ENCODE peak calls at places on chromosome 22, in six cellular contexts. R, J, D, Q, Z and A are unnamed samples.
A peak's percentile ranks its signal among the peaks of the same experiment; 100 is the strongest.

GRCh38 chr22:50060441-50061140 is 2.5 kb upstream of the TTLL8 start:
- DNase-seq in R (no peak), J (no peak), D (no peak), Q (no peak), Z (no peak), A (no peak)

GRCh38 chr22:47069270-47069669 is 306.8 kb downstream of the TBC1D22A start:
- DNase-seq in R (no peak), J (no peak), D (no peak), Q (no peak), Z (no peak), A (no peak)

GRCh38 chr22:25548866-25549464 is 15.5 kb upstream of the GRK3 start:
- DNase-seq in R (no peak), J (no peak), D (no peak), Q (no peak), Z (no peak), A (no peak)

GRCh38 chr22:17694193-17694592 is 55.6 kb downstream of the BCL2L13 start:
- DNase-seq in R (no peak), J (no peak), D (no peak), Q (no peak), Z (no peak), A (no peak)

GRCh38 chr22:36900225-36900624 is 13.2 kb upstream of the CSF2RB start:
- DNase-seq in R (no peak), J (no peak), D (no peak), Q (no peak), Z (no peak), A (no peak)

GRCh38 chr22:37329239-37330140 is 47.2 kb downstream of the CYTH4 start:
- DNase-seq in R (no peak), J (peak; percentile 31), D (peak; percentile 37), Q (no peak), Z (no peak), A (peak; percentile 77)

GRCh38 chr22:35554297-35554845 is 13.7 kb downstream of the RASD2 start:
- DNase-seq in R (no peak), J (no peak), D (no peak), Q (no peak), Z (no peak), A (no peak)

GRCh38 chr22:30224161-30224857 is 22.2 kb downstream of the LIF start:
- DNase-seq in R (peak; percentile 39), J (no peak), D (no peak), Q (no peak), Z (no peak), A (no peak)

GRCh38 chr22:39348909-39349505 is 784 bp upstream of the SYNGR1 start:
- DNase-seq in R (no peak), J (no peak), D (peak; percentile 25), Q (no peak), Z (peak; percentile 38), A (no peak)

GRCh38 chr22:25824828-25825474 is 83.0 kb downstream of the MYO18B start:
- DNase-seq in R (no peak), J (no peak), D (peak; percentile 84), Q (no peak), Z (no peak), A (no peak)

GRCh38 chr22:46378499-46379300 is 43.2 kb downstream of the TRMU start:
- DNase-seq in R (no peak), J (no peak), D (no peak), Q (no peak), Z (no peak), A (no peak)

GRCh38 chr22:50702821-50703725 is 30.4 kb downstream of the SHANK3 start:
- DNase-seq in R (no peak), J (no peak), D (no peak), Q (no peak), Z (no peak), A (no peak)

GRCh38 chr22:38317995-38318715 is 922 bp upstream of the CSNK1E start:
- DNase-seq in R (peak; percentile 30), J (peak; percentile 93), D (peak; percentile 34), Q (peak; percentile 74), Z (peak; percentile 88), A (peak; percentile 98)

GRCh38 chr22:47618611-47619010 is 856.2 kb downstream of the TBC1D22A start:
- DNase-seq in R (no peak), J (no peak), D (no peak), Q (no peak), Z (no peak), A (no peak)

GRCh38 chr22:46250783-46251125 is 661 bp upstream of the CDPF1 start:
- DNase-seq in R (no peak), J (no peak), D (no peak), Q (no peak), Z (no peak), A (no peak)

GRCh38 chr22:25076281-25076680 is 123.4 kb upstream of the CRYBB3 start:
- DNase-seq in R (no peak), J (no peak), D (no peak), Q (no peak), Z (no peak), A (no peak)

GRCh38 chr22:35380537-35381423 is at the start of gene HMOX1:
- DNase-seq in R (peak; percentile 88), J (peak; percentile 85), D (peak; percentile 91), Q (peak; percentile 95), Z (peak; percentile 94), A (peak; percentile 29)

GRCh38 chr22:25702046-25702445 is 39.9 kb upstream of the MYO18B start:
- DNase-seq in R (peak; percentile 10), J (peak; percentile 29), D (no peak), Q (no peak), Z (no peak), A (no peak)

GRCh38 chr22:24155597-24156145 is 25.6 kb upstream of the SUSD2 start:
- DNase-seq in R (peak; percentile 61), J (peak; percentile 65), D (peak; percentile 80), Q (peak; percentile 87), Z (peak; percentile 82), A (peak; percentile 8)

GRCh38 chr22:31350410-31350863 is 4.3 kb upstream of the PATZ1 start:
- DNase-seq in R (peak; percentile 56), J (no peak), D (peak; percentile 37), Q (no peak), Z (peak; percentile 66), A (no peak)

GRCh38 chr22:50191041-50191740 is 5.5 kb downstream of the TRABD start:
- DNase-seq in R (no peak), J (no peak), D (no peak), Q (peak; percentile 41), Z (peak; percentile 62), A (no peak)

GRCh38 chr22:37999640-38000272 is 15.4 kb upstream of the SOX10 start:
- DNase-seq in R (no peak), J (peak; percentile 61), D (no peak), Q (peak; percentile 79), Z (peak; percentile 35), A (peak; percentile 94)

GRCh38 chr22:37330200-37331033 is 48.1 kb downstream of the CYTH4 start:
- DNase-seq in R (peak; percentile 53), J (peak; percentile 90), D (peak; percentile 98), Q (no peak), Z (no peak), A (no peak)

GRCh38 chr22:43203471-43203981 is 16.6 kb upstream of the TTLL12 start:
- DNase-seq in R (no peak), J (no peak), D (peak; percentile 54), Q (peak; percentile 14), Z (peak; percentile 84), A (no peak)
- TF ChIP-seq CTCF in R (no peak), J (no peak), D (peak; percentile 28), Q (no peak), Z (no peak), A (no peak)

DNA sequence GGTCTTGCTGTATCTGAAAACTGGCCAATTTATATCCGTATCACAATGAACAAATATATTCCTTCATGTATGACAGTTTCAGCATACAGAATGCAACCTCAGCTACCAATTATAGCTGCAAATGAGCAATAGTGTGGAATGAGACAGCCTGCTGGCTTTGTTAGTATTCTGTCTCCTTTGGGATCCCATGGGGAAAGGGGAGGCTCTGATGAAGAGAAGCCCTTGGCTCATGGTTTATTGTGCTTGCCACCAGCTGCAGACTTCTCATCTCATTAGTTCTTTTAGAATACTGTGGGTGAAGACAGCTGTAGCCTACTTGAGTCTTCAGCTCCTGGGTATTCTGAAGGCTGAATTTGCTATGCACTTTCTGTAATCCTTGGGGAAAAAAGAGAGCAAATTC is 42.4 kb downstream of the PITPNB start:
- DNase-seq in R (no peak), J (peak; percentile 27), D (peak; percentile 34), Q (no peak), Z (no peak), A (no peak)
- H3K4me1 ChIP-seq in R (peaks cover 59% of the 10 kb centered on the region), J (peaks cover 15% of the 10 kb centered on the region), D (peaks cover 51% of the 10 kb centered on the region), Q (peaks cover 47% of the 10 kb centered on the region), Z (peaks cover 3% of the 10 kb centered on the region), A (no peaks in the 10 kb centered on the region)

DNA sequence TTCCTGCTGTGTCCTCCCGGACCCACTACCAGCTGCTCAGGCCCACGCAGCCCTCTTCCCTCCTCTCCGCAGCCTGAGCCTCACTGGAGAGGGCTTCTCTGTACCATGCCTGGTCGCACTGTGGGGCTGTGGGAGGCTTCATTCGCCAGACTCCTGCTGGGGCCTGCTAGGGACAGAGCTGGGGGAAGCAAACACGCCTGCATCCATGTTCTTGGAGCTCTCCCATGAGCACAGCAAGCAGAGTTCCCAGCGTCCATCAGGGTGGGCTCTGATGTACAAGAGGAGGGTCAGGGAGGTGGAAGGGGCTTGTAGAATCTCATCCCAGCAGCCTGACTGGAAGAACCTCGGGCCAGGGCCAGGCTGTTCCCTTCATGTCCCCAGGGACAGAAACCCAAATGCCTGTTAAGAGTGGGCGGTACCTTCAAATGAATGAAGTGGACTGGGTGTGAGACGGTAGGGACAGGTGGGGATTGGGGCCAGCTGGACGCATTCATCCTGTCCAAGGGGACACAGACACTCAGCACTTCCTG is 59.9 kb downstream of the MPPED1 start:
- DNase-seq in R (no peak), J (no peak), D (no peak), Q (no peak), Z (no peak), A (no peak)
- TF ChIP-seq CTCF in R (no peak), J (no peak), D (no peak), Q (no peak), Z (no peak), A (no peak)

GRCh38 chr22:22931557-22932270 is 44.1 kb downstream of the IGLL5 start:
- DNase-seq in R (peak; percentile 95), J (no peak), D (no peak), Q (no peak), Z (no peak), A (no peak)

GRCh38 chr22:22932512-22932941 is 44.9 kb downstream of the IGLL5 start:
- DNase-seq in R (peak; percentile 36), J (no peak), D (no peak), Q (peak; percentile 0), Z (no peak), A (no peak)

GRCh38 chr22:22934543-22935055 is 47.0 kb downstream of the IGLL5 start:
- DNase-seq in R (no peak), J (no peak), D (no peak), Q (peak; percentile 4), Z (no peak), A (no peak)

GRCh38 chr22:22933807-22934542 is 46.4 kb downstream of the IGLL5 start:
- DNase-seq in R (no peak), J (no peak), D (no peak), Q (peak; percentile 3), Z (no peak), A (no peak)

DNA sequence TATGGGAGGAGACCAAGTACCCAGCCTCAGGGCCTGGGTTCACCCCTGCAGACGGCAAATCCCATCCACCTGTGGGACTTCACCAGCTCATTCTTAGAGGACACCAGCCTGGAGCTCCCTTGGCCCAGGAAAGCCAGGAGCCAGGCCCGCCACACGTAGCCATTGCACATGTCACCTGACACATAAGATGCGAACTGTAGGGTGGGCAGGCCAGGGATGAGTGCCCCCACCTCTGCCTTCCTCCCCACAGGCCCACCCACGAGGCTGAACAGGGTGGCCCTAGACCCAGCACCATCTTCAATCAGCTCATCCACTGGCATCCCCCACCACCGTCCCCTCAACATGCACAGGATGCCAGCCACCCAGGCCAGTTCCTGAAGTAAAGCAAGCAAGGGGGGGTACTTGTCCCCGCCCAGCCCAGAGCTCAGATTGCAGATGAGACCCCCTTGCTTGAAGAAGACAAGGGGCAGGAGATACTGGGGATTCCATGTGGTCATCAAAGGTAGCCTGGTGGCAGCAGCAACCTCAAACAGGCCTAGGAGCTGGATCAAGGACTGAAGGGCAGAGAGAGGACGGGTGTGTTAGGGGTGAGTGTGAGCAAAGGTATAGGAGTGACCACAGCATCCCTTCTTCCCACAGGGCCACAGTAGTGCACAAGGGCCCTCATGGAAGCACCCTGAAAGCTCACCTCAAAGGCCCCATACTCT is 45.6 kb downstream of the IGLL5 start:
- DNase-seq in R (no peak), J (no peak), D (no peak), Q (no peak), Z (no peak), A (no peak)
- H3K4me1 ChIP-seq in R (peaks cover 92% of the 10 kb centered on the region), J (no peaks in the 10 kb centered on the region), D (no peaks in the 10 kb centered on the region), Q (no peaks in the 10 kb centered on the region), Z (no peaks in the 10 kb centered on the region), A (no peaks in the 10 kb centered on the region)